ENCODE peak calls at places on chromosomes 1 and 21, in eight cellular contexts. M, X, Y, T, U, J, N and D are unnamed samples.

GRCh38 chr1:202593845-202594244 is 116.4 kb downstream of the SYT2 start:
- DNase-seq in M (no peak), X (no peak), Y (no peak), T (peak; percentile 67), U (peak; percentile 20), J (peak; percentile 75), N (peak; percentile 49), D (no peak)

GRCh38 chr1:213418268-213419068 is 367.4 kb downstream of the RPS6KC1 start:
- DNase-seq in M (no peak), X (no peak), Y (no peak), T (no peak), U (no peak), J (no peak), N (no peak), D (no peak)

GRCh38 chr1:109904105-109904817 is 6.4 kb upstream of the CSF1 start:
- DNase-seq in M (peak; percentile 94), X (no peak), Y (peak; percentile 42), T (no peak), U (no peak), J (peak; percentile 58), N (peak; percentile 65), D (no peak)

GRCh38 chr1:202343652-202344349 is 2.1 kb upstream of the UBE2T start:
- DNase-seq in M (no peak), X (no peak), Y (no peak), T (no peak), U (peak; percentile 66), J (peak; percentile 29), N (peak; percentile 46), D (no peak)

GRCh38 chr1:36807262-36807661 is 227.1 kb downstream of the GRIK3 start:
- DNase-seq in M (peak; percentile 46), X (no peak), Y (no peak), T (no peak), U (no peak), J (no peak), N (no peak), D (no peak)

GRCh38 chr1:10074855-10075418 is 42.2 kb downstream of the UBE4B start:
- DNase-seq in M (no peak), X (no peak), Y (no peak), T (no peak), U (peak; percentile 66), J (peak; percentile 33), N (no peak), D (no peak)

GRCh38 chr1:110150330-110151174 is at the start of gene SLC6A17:
- DNase-seq in M (no peak), X (no peak), Y (no peak), T (no peak), U (peak; percentile 47), J (peak; percentile 59), N (peak; percentile 54), D (no peak)

GRCh38 chr1:48869116-48869893 is 92.6 kb upstream of the BEND5 start:
- DNase-seq in M (no peak), X (no peak), Y (no peak), T (peak; percentile 72), U (no peak), J (peak; percentile 84), N (peak; percentile 82), D (peak; percentile 10)

GRCh38 chr1:24381256-24381655 is 32.3 kb downstream of the STPG1 start:
- DNase-seq in M (no peak), X (no peak), Y (no peak), T (no peak), U (no peak), J (no peak), N (no peak), D (no peak)

GRCh38 chr1:12376236-12377064 is 146.6 kb downstream of the VPS13D start:
- DNase-seq in M (no peak), X (no peak), Y (no peak), T (no peak), U (peak; percentile 42), J (no peak), N (no peak), D (no peak)

GRCh38 chr1:79592707-79593106 is 586.2 kb upstream of the ADGRL4 start:
- DNase-seq in M (no peak), X (no peak), Y (no peak), T (no peak), U (no peak), J (no peak), N (no peak), D (no peak)

GRCh38 chr1:114671011-114671938 is 1.4 kb upstream of the DENND2C start:
- DNase-seq in M (no peak), X (no peak), Y (no peak), T (no peak), U (peak; percentile 39), J (peak; percentile 15), N (peak; percentile 16), D (no peak)

GRCh38 chr1:12143631-12144155 is 23.1 kb upstream of the TNFRSF1B start:
- DNase-seq in M (peak; percentile 79), X (peak; percentile 81), Y (peak; percentile 71), T (peak; percentile 33), U (peak; percentile 97), J (peak; percentile 96), N (peak; percentile 99), D (peak; percentile 91)

GRCh38 chr1:20593766-20594165 is 4.9 kb downstream of the CDA start:
- DNase-seq in M (no peak), X (no peak), Y (no peak), T (no peak), U (no peak), J (no peak), N (no peak), D (no peak)

GRCh38 chr1:59354754-59355337 is 58.0 kb downstream of the FGGY start:
- DNase-seq in M (no peak), X (no peak), Y (no peak), T (no peak), U (no peak), J (no peak), N (no peak), D (no peak)

GRCh38 chr1:209512821-209513220 is 70.7 kb upstream of the CAMK1G start:
- DNase-seq in M (no peak), X (no peak), Y (no peak), T (no peak), U (no peak), J (no peak), N (no peak), D (no peak)

GRCh38 chr1:109821831-109822745 is 58.4 kb upstream of the EPS8L3 start:
- DNase-seq in M (no peak), X (no peak), Y (no peak), T (no peak), U (no peak), J (peak; percentile 63), N (peak; percentile 80), D (no peak)

DNA sequence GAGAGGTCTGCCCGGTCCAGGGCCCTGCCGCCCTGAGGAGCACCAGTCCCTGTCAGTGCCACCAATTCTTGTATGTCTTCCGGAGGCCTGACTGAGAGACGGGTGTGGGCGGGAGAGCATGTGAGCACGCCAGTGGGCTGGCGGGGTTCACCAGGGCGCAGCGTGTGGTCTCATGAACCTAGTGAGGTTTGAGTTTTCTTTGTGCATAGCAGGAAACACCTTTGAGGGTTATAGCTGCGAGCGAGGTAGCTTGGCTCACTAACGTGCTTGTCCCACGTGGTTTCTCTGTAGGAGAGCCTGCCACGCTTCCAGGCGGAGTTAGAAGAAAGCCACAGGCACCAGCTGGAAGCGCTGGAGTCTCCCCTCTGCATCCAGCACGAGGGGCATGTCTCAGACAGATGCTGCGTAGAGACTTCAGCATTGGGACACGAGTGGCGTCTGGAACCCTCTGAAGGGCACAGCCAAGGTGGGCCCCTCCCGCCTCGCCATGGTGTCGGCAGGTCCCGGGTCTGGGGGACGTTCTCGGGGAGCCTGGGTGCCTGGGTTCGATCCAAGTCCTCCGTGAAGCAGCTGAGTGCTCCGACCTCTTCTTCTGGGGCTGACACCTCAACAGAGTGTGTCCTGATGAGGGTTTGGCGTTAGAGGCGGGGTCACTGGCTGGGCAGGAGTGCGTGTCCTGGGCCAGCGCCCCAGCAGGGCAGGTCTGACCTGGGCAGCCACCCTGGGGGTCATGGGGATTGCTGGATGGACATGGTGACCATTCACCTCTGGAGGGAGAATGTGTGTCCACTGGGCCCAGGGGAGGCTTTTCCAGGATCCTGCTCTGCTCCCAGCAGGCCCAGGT is 31.4 kb downstream of the PCNT start:
- DNase-seq in M (no peak), X (no peak), Y (no peak), T (no peak), U (no peak), J (no peak), N (no peak), D (no peak)
- H3K4me3 ChIP-seq in M (no peak overlapping the region), X (no peak overlapping the region), Y (no peak overlapping the region), T (no peak overlapping the region), U (no peak overlapping the region), J (no peak overlapping the region), N (no peak overlapping the region), D (no peak overlapping the region)

DNA sequence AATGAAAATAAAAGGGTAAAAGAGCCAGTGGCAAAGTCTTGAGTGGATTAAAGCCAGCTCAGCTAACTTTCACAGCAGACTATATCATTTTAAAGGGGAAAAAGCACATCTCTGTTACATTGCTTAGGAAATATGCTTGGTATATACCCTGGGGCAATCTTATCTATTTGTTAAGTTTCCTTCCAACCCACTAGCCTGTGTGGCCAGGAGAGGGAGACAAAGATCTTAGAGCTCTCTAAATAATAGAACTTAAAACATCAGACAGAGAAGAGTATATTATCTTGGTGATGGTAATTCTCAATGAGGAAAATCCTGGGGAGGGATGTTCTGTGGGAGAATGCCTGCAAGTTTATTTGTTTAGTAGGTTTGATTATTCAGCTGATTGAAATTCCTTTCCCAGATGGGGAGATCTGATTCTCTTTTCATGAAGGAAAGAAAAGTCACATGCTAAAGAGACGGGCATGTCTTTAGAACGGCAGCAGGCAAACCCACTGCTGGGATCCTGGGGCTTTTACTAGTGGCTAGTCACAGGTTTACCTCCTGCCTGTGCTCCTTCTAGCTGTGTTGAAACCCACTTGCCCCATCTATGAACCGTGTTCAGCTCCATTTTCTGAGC is 3.6 kb downstream of the KCNE2 start:
- DNase-seq in M (no peak), X (peak; percentile 59), Y (peak; percentile 75), T (peak; percentile 64), U (peak; percentile 86), J (peak; percentile 63), N (peak; percentile 79), D (peak; percentile 83)
- TF ChIP-seq CTCF in M (peak; percentile 71), X (peak; percentile 78), Y (peak; percentile 52), T (peak; percentile 66), U (peak; percentile 85), J (peak; percentile 77), N (peak; percentile 92), D (peak; percentile 77)

GRCh38 chr1:52601519-52601918 is 652 bp upstream of the GPX7 start:
- DNase-seq in M (no peak), X (no peak), Y (no peak), T (no peak), U (no peak), J (no peak), N (no peak), D (no peak)
- H3K4me3 ChIP-seq in M (no peak overlapping the region), X (no peak overlapping the region), Y (peak overlapping the region; percentile 66), T (peak overlapping the region; percentile 47), U (no peak overlapping the region), J (peak overlapping the region; percentile 34), N (peak overlapping the region; percentile 62), D (peak overlapping the region; percentile 60)

DNA sequence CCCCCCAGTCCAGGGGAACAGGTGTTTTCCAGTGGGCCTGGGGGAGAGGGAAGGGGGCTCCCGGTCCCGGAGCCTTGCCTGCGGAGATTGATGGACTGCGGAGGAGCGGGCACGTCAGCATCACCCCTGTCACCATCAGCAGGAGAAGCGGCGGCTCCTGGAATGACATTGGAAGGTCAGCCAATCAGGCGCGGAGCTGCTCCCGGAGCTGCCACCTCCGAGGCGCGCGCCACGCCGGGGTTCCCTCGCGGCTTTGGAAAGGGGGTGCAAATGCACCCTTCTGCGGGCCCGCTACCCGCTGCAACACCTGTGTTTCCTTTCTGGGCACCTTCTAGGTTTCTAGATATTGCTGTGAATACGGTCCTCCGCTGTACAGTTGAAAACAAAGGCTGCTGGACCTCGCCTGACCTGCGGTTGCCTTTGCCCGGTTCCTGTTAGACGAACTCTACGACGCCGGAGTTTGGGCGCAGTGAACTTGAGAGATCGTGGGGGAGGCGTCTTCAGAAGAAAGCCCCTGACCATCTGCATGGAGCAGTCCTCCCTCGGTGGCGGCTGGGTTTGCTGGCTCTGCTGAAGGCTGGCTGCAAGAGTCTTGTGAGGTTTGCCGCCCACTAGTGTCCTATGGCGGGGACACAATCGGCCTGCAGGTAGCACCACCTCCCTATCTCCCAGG is 5.3 kb downstream of the DSCAM start:
- DNase-seq in M (peak; percentile 77), X (no peak), Y (peak; percentile 67), T (peak; percentile 64), U (no peak), J (peak; percentile 40), N (peak; percentile 4), D (no peak)
- TF ChIP-seq CTCF in M (peak; percentile 42), X (no peak), Y (peak; percentile 26), T (peak; percentile 57), U (no peak), J (peak; percentile 38), N (peak; percentile 35), D (peak; percentile 33)